ENCODE peak calls at places on chromosomes 11 and 22, in ten cellular contexts. H is astrocyte, R is PC-3, N is heart left ventricle, P is adipocyte, V is uterus, G is lower lobe of right lung, U is neuronal stem cell, X is OCI-LY7, E is fibroblast of lung. D is an unnamed sample.

GRCh38 chr11:118135796-118136165 is 16.8 kb downstream of the SCN4B start:
- DNase-seq in H (no peak), R (no peak), N (no peak), P (no peak), V (no peak), G (no peak), U (no peak), X (no peak), E (no peak), D (no peak)

GRCh38 chr11:120471131-120471530 is 40.4 kb upstream of the GRIK4 start:
- DNase-seq in H (peak; percentile 87), R (peak; percentile 13), N (no peak), P (peak; percentile 77), V (no peak), G (no peak), U (no peak), X (no peak), E (peak; percentile 89), D (no peak)

GRCh38 chr11:848988-849824 is 6.6 kb downstream of the TSPAN4 start:
- DNase-seq in H (no peak), R (no peak), N (no peak), P (peak; percentile 73), V (peak; percentile 66), G (no peak), U (no peak), X (peak; percentile 47), E (no peak), D (no peak)

GRCh38 chr11:78420255-78420764 is 2.7 kb upstream of the GAB2 start:
- DNase-seq in H (peak; percentile 88), R (peak; percentile 81), N (peak; percentile 69), P (peak; percentile 93), V (peak; percentile 76), G (peak; percentile 70), U (peak; percentile 51), X (peak; percentile 35), E (peak; percentile 89), D (no peak)

GRCh38 chr11:57885298-57886035 is 123.9 kb downstream of the CTNND1 start:
- DNase-seq in H (peak; percentile 14), R (peak; percentile 51), N (no peak), P (peak; percentile 15), V (no peak), G (no peak), U (peak; percentile 30), X (no peak), E (peak; percentile 24), D (no peak)

GRCh38 chr11:65773784-65774411 is 6.9 kb downstream of the AP5B1 start:
- DNase-seq in H (no peak), R (no peak), N (no peak), P (no peak), V (no peak), G (no peak), U (no peak), X (peak; percentile 38), E (no peak), D (no peak)

GRCh38 chr22:23889620-23890019 is 4.6 kb upstream of the MIF start:
- DNase-seq in H (no peak), R (no peak), N (no peak), P (no peak), V (no peak), G (no peak), U (no peak), X (no peak), E (no peak), D (no peak)

GRCh38 chr22:36331912-36332622 is 55.7 kb downstream of the MYH9 start:
- DNase-seq in H (no peak), R (peak; percentile 68), N (peak; percentile 85), P (peak; percentile 53), V (peak; percentile 81), G (peak; percentile 85), U (no peak), X (peak; percentile 71), E (peak; percentile 60), D (peak; percentile 44)

GRCh38 chr22:39748877-39749276 is 144.7 kb downstream of the ENTHD1 start:
- DNase-seq in H (peak; percentile 56), R (peak; percentile 48), N (no peak), P (peak; percentile 45), V (no peak), G (no peak), U (no peak), X (no peak), E (peak; percentile 61), D (no peak)

GRCh38 chr11:109027851-109028250 is 363.0 kb downstream of the DDX10 start:
- DNase-seq in H (no peak), R (no peak), N (no peak), P (no peak), V (no peak), G (no peak), U (no peak), X (no peak), E (no peak), D (no peak)

DNA sequence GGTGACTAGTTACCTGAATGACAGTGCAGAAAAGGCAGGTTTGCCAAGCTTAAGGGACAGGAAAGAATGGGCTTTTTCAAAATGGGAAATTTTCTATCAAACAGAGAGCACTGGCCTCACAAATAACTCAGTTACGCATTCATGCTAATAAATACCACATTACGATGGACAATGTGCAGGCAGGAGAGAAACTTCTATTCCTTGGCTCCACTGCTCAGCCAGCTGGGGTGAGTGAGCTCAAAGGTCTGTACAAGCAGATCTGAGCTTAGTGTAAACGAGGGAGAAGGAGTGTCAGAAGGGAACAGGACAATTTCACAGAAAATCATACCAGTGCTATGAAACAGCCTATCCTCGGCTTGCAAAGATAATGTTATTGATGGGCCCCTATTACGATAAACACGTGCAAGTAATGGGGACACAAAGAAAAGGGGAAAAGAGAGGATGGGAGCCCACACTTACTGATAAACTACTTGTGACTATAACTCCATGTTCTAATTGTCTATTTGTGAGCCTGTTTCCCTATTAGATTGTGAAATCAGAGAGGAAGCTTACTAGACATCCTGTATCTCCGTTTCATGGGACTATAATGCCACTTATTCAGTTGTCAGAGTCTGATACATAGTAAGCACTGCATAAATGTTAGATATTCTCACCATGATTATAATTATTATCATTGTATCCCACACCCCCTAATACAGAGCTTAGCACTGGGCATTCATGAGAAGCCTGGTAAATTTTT is 46.3 kb downstream of the AMOTL1 start:
- DNase-seq in H (no peak), R (no peak), N (no peak), P (no peak), V (peak; percentile 42), G (no peak), U (no peak), X (no peak), E (no peak), D (no peak)
- H3K36me3 ChIP-seq in H (peaks cover 30% of the 10 kb centered on the region), R (peaks cover 69% of the 10 kb centered on the region), N (peaks cover 18% of the 10 kb centered on the region), P (peaks cover 31% of the 10 kb centered on the region), V (no peaks in the 10 kb centered on the region), G (peaks cover 9% of the 10 kb centered on the region), U (peaks cover 89% of the 10 kb centered on the region), X (no peaks in the 10 kb centered on the region), E (peaks cover 4% of the 10 kb centered on the region), D (no peaks in the 10 kb centered on the region)

GRCh38 chr22:30305906-30306628 is 16.8 kb upstream of the CASTOR1 start:
- DNase-seq in H (no peak), R (no peak), N (no peak), P (no peak), V (no peak), G (no peak), U (no peak), X (peak; percentile 70), E (no peak), D (peak; percentile 85)
- H3K4me3 ChIP-seq in H (no peak overlapping the region), R (no peak overlapping the region), N (no peak overlapping the region), P (no peak overlapping the region), V (no peak overlapping the region), G (peak overlapping the region; percentile 19), U (no peak overlapping the region), X (peak overlapping the region; percentile 61), E (no peak overlapping the region), D (peak overlapping the region; percentile 51)

DNA sequence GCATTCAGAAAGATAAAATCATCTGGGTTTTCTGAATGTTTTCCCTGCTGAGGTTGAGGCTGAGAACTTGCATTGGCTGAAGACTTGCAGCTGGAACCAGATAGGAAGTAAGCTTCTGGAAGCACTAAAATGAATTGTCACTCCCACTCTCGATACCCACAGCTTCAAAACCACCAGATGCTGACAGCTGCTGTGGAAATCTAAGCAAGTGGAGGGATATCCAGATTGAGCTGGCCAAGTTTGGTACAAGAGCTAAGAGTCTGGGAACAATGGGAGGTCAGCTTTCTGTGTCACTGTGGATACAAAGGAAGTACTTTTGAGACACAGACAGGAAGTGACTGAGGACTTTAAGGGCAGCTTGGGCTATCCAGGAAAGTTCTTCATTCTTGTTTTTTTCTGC is 51.3 kb upstream of the CD44 start:
- DNase-seq in H (peak; percentile 47), R (no peak), N (peak; percentile 69), P (peak; percentile 22), V (no peak), G (no peak), U (no peak), X (no peak), E (peak; percentile 55), D (peak; percentile 8)
- H3K9me3 ChIP-seq in H (no peaks in the 10 kb centered on the region), R (no peaks in the 10 kb centered on the region), N (no peaks in the 10 kb centered on the region), P (no peaks in the 10 kb centered on the region), V (no peaks in the 10 kb centered on the region), G (no peaks in the 10 kb centered on the region), U (no peaks in the 10 kb centered on the region), X (no peaks in the 10 kb centered on the region), E (no peaks in the 10 kb centered on the region), D (no peaks in the 10 kb centered on the region)

GRCh38 chr22:41256898-41257260 is 16.1 kb upstream of the CHADL start:
- DNase-seq in H (peak; percentile 29), R (peak; percentile 53), N (no peak), P (no peak), V (no peak), G (no peak), U (no peak), X (no peak), E (peak; percentile 34), D (no peak)
- H3K36me3 ChIP-seq in H (peaks cover 56% of the 10 kb centered on the region), R (peaks cover 33% of the 10 kb centered on the region), N (peaks cover 72% of the 10 kb centered on the region), P (peaks cover 88% of the 10 kb centered on the region), V (no peaks in the 10 kb centered on the region), G (peaks cover 98% of the 10 kb centered on the region), U (peaks cover 95% of the 10 kb centered on the region), X (peaks cover 98% of the 10 kb centered on the region), E (peaks cover 42% of the 10 kb centered on the region), D (peaks cover 23% of the 10 kb centered on the region)

GRCh38 chr22:42066133-42066761 is 4.4 kb downstream of the NAGA start:
- DNase-seq in H (no peak), R (no peak), N (no peak), P (no peak), V (no peak), G (no peak), U (no peak), X (no peak), E (no peak), D (no peak)
- H3K4me3 ChIP-seq in H (no peak overlapping the region), R (no peak overlapping the region), N (no peak overlapping the region), P (no peak overlapping the region), V (no peak overlapping the region), G (no peak overlapping the region), U (no peak overlapping the region), X (no peak overlapping the region), E (no peak overlapping the region), D (no peak overlapping the region)

DNA sequence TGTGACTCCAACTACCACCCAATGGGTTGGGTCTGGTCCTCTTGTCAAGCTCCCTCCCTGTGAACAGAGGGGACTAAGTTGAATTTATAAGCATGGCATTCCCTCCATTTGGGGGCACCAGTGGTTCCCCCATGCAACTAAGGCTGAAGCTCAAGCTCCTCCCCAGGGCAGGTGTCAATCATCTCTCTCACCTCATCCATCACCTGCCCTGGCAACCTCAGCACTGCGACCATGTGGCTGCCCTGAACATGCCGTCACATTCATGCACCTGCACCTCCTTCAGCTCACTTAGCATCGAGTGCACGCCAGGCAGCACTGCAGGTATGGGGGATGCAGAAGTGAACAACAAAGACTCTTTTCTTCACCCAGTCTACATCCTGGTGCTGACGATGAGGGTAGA is 799.3 kb downstream of the TBC1D22A start:
- DNase-seq in H (no peak), R (no peak), N (no peak), P (no peak), V (no peak), G (no peak), U (no peak), X (no peak), E (no peak), D (no peak)
- H3K9me3 ChIP-seq in H (peaks cover 19% of the 10 kb centered on the region), R (no peaks in the 10 kb centered on the region), N (no peaks in the 10 kb centered on the region), P (no peaks in the 10 kb centered on the region), V (no peaks in the 10 kb centered on the region), G (no peaks in the 10 kb centered on the region), U (peaks cover 64% of the 10 kb centered on the region), X (no peaks in the 10 kb centered on the region), E (no peaks in the 10 kb centered on the region), D (no peaks in the 10 kb centered on the region)